ENCODE peak calls at places on chromosomes 1 and 21, in nine cellular contexts. One of them, this sample, is unnamed.

GRCh38 chr1:108865316-108865910 is 8.5 kb upstream of the AKNAD1 start:
- DNase-seq in epithelial cell of esophagus: peak; percentile 36
- DNase-seq in fibroblast of mammary gland: no peak
- DNase-seq in heart right ventricle: no peak
- DNase-seq in A549: no peak
- DNase-seq in OCI-LY7: no peak
- DNase-seq in pancreas: no peak
- DNase-seq in dorsolateral prefrontal cortex: no peak
- DNase-seq in AG10803: no peak
- DNase-seq in this sample: no peak

GRCh38 chr1:94081566-94082344 is 39.2 kb downstream of the ABCA4 start:
- DNase-seq in epithelial cell of esophagus: peak; percentile 98
- DNase-seq in fibroblast of mammary gland: peak; percentile 94
- DNase-seq in heart right ventricle: no peak
- DNase-seq in A549: peak; percentile 23
- DNase-seq in OCI-LY7: no peak
- DNase-seq in pancreas: no peak
- DNase-seq in dorsolateral prefrontal cortex: no peak
- DNase-seq in AG10803: peak; percentile 93
- DNase-seq in this sample: no peak

GRCh38 chr1:114828251-114828650 is 26.4 kb upstream of the SYCP1 start:
- DNase-seq in epithelial cell of esophagus: peak; percentile 74
- DNase-seq in fibroblast of mammary gland: peak; percentile 29
- DNase-seq in heart right ventricle: no peak
- DNase-seq in A549: no peak
- DNase-seq in OCI-LY7: no peak
- DNase-seq in pancreas: no peak
- DNase-seq in dorsolateral prefrontal cortex: no peak
- DNase-seq in AG10803: no peak
- DNase-seq in this sample: no peak

GRCh38 chr1:9849691-9850441 is 26.1 kb upstream of the CLSTN1 start:
- DNase-seq in epithelial cell of esophagus: no peak
- DNase-seq in fibroblast of mammary gland: no peak
- DNase-seq in heart right ventricle: no peak
- DNase-seq in A549: no peak
- DNase-seq in OCI-LY7: peak; percentile 97
- DNase-seq in pancreas: no peak
- DNase-seq in dorsolateral prefrontal cortex: no peak
- DNase-seq in AG10803: no peak
- DNase-seq in this sample: no peak

GRCh38 chr1:103517380-103518047 is 8.0 kb upstream of the RNPC3 start:
- DNase-seq in epithelial cell of esophagus: peak; percentile 19
- DNase-seq in fibroblast of mammary gland: peak; percentile 45
- DNase-seq in heart right ventricle: no peak
- DNase-seq in A549: no peak
- DNase-seq in OCI-LY7: no peak
- DNase-seq in pancreas: no peak
- DNase-seq in dorsolateral prefrontal cortex: no peak
- DNase-seq in AG10803: peak; percentile 3
- DNase-seq in this sample: no peak

GRCh38 chr1:162165528-162165927 is 96.0 kb downstream of the NOS1AP start:
- DNase-seq in epithelial cell of esophagus: no peak
- DNase-seq in fibroblast of mammary gland: no peak
- DNase-seq in heart right ventricle: no peak
- DNase-seq in A549: no peak
- DNase-seq in OCI-LY7: no peak
- DNase-seq in pancreas: no peak
- DNase-seq in dorsolateral prefrontal cortex: no peak
- DNase-seq in AG10803: no peak
- DNase-seq in this sample: no peak

GRCh38 chr21:36429672-36430546 is 44.7 kb downstream of the CHAF1B start:
- DNase-seq in epithelial cell of esophagus: peak; percentile 100
- DNase-seq in fibroblast of mammary gland: peak; percentile 99
- DNase-seq in heart right ventricle: peak; percentile 64
- DNase-seq in A549: peak; percentile 95
- DNase-seq in OCI-LY7: no peak
- DNase-seq in pancreas: peak; percentile 69
- DNase-seq in dorsolateral prefrontal cortex: no peak
- DNase-seq in AG10803: peak; percentile 95
- DNase-seq in this sample: peak; percentile 85

GRCh38 chr1:182968151-182968741 is 15.3 kb upstream of the SHCBP1L start:
- DNase-seq in epithelial cell of esophagus: peak; percentile 65
- DNase-seq in fibroblast of mammary gland: no peak
- DNase-seq in heart right ventricle: no peak
- DNase-seq in A549: no peak
- DNase-seq in OCI-LY7: no peak
- DNase-seq in pancreas: no peak
- DNase-seq in dorsolateral prefrontal cortex: no peak
- DNase-seq in AG10803: no peak
- DNase-seq in this sample: no peak

GRCh38 chr1:33370286-33370685 is 49.4 kb upstream of the A3GALT2 start:
- DNase-seq in epithelial cell of esophagus: no peak
- DNase-seq in fibroblast of mammary gland: peak; percentile 71
- DNase-seq in heart right ventricle: peak; percentile 47
- DNase-seq in A549: no peak
- DNase-seq in OCI-LY7: no peak
- DNase-seq in pancreas: no peak
- DNase-seq in dorsolateral prefrontal cortex: no peak
- DNase-seq in AG10803: peak; percentile 90
- DNase-seq in this sample: no peak

GRCh38 chr1:30033276-30034104 is 689.9 kb downstream of the MATN1 start:
- DNase-seq in epithelial cell of esophagus: no peak
- DNase-seq in fibroblast of mammary gland: no peak
- DNase-seq in heart right ventricle: no peak
- DNase-seq in A549: no peak
- DNase-seq in OCI-LY7: no peak
- DNase-seq in pancreas: no peak
- DNase-seq in dorsolateral prefrontal cortex: no peak
- DNase-seq in AG10803: no peak
- DNase-seq in this sample: no peak

GRCh38 chr1:39089811-39090519 is 63.8 kb downstream of the NDUFS5 start:
- DNase-seq in epithelial cell of esophagus: no peak
- DNase-seq in fibroblast of mammary gland: peak; percentile 23
- DNase-seq in heart right ventricle: no peak
- DNase-seq in A549: no peak
- DNase-seq in OCI-LY7: no peak
- DNase-seq in pancreas: no peak
- DNase-seq in dorsolateral prefrontal cortex: no peak
- DNase-seq in AG10803: peak; percentile 55
- DNase-seq in this sample: no peak

GRCh38 chr1:240484804-240485441 is 127.0 kb downstream of the GREM2 start:
- DNase-seq in epithelial cell of esophagus: no peak
- DNase-seq in fibroblast of mammary gland: no peak
- DNase-seq in heart right ventricle: no peak
- DNase-seq in A549: no peak
- DNase-seq in OCI-LY7: no peak
- DNase-seq in pancreas: no peak
- DNase-seq in dorsolateral prefrontal cortex: no peak
- DNase-seq in AG10803: no peak
- DNase-seq in this sample: no peak

GRCh38 chr1:11590395-11590794 is 63.8 kb downstream of the FBXO2 start:
- DNase-seq in epithelial cell of esophagus: no peak
- DNase-seq in fibroblast of mammary gland: no peak
- DNase-seq in heart right ventricle: no peak
- DNase-seq in A549: no peak
- DNase-seq in OCI-LY7: peak; percentile 14
- DNase-seq in pancreas: no peak
- DNase-seq in dorsolateral prefrontal cortex: no peak
- DNase-seq in AG10803: no peak
- DNase-seq in this sample: no peak

GRCh38 chr1:39173119-39173994 is 31.1 kb upstream of the MACF1 start:
- DNase-seq in epithelial cell of esophagus: no peak
- DNase-seq in fibroblast of mammary gland: no peak
- DNase-seq in heart right ventricle: no peak
- DNase-seq in A549: no peak
- DNase-seq in OCI-LY7: no peak
- DNase-seq in pancreas: no peak
- DNase-seq in dorsolateral prefrontal cortex: no peak
- DNase-seq in AG10803: peak; percentile 59
- DNase-seq in this sample: no peak

GRCh38 chr1:200958597-200958996 is 63.9 kb downstream of the INAVA start:
- DNase-seq in epithelial cell of esophagus: no peak
- DNase-seq in fibroblast of mammary gland: no peak
- DNase-seq in heart right ventricle: no peak
- DNase-seq in A549: no peak
- DNase-seq in OCI-LY7: no peak
- DNase-seq in pancreas: peak; percentile 10
- DNase-seq in dorsolateral prefrontal cortex: no peak
- DNase-seq in AG10803: no peak
- DNase-seq in this sample: peak; percentile 29

DNA sequence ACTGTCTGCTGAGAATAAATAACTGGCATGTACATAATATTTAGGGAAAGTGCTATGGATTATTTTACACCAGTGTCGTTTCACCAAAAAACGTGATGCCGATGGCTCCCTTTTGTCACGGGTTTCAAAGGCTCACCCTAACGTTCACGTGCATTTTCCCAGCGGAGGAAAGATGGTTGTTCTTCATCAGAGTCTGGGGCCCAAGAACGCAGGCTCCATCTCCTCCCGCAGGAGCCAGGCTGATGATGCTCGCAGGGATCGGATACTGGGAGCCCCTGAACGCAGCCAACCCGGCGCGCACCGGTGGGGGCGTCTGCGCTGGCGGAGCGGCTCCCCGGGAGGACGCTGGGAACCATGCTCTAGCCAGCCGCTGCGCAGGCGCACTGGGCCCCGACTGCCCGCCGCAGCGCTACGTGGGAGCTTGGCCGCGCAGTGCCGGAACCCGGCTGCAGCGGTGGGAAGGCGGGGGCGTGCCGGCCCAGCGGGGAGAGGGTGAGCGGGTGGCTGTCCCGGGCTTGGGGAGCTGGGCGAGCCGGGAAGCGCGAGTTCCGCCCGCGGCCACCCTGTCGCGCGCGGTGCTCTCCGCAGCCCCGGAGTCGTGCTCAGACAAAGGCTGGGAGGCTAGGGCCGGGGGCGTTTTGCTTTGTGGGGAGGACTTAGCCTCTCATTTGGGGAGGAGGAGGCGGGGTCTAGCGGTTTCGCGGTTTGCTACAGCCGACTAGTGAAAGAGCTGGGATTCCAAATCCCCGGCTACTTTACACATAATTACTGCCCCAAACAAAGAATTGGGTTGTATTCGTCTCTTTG is at the start of gene ZFP69B:
- DNase-seq in epithelial cell of esophagus: peak; percentile 86
- DNase-seq in fibroblast of mammary gland: peak; percentile 88
- DNase-seq in heart right ventricle: peak; percentile 95
- DNase-seq in A549: peak; percentile 85
- DNase-seq in OCI-LY7: peak; percentile 95
- DNase-seq in pancreas: peak; percentile 99
- DNase-seq in dorsolateral prefrontal cortex: peak; percentile 89
- DNase-seq in AG10803: peak; percentile 90
- DNase-seq in this sample: peak; percentile 97
- TF ChIP-seq CTCF in epithelial cell of esophagus: no peak
- TF ChIP-seq CTCF in fibroblast of mammary gland: no peak
- TF ChIP-seq CTCF in heart right ventricle: no peak
- TF ChIP-seq CTCF in A549: no peak
- TF ChIP-seq CTCF in OCI-LY7: peak; percentile 19
- TF ChIP-seq CTCF in pancreas: no peak
- TF ChIP-seq CTCF in dorsolateral prefrontal cortex: peak; percentile 24
- TF ChIP-seq CTCF in AG10803: peak; percentile 2
- TF ChIP-seq CTCF in this sample: no peak

GRCh38 chr1:226736908-226737818 is 1.9 kb downstream of the ITPKB start:
- DNase-seq in epithelial cell of esophagus: peak; percentile 59
- DNase-seq in fibroblast of mammary gland: peak; percentile 15
- DNase-seq in heart right ventricle: peak; percentile 49
- DNase-seq in A549: no peak
- DNase-seq in OCI-LY7: peak; percentile 83
- DNase-seq in pancreas: peak; percentile 65
- DNase-seq in dorsolateral prefrontal cortex: peak; percentile 69
- DNase-seq in AG10803: peak; percentile 35
- DNase-seq in this sample: peak; percentile 92
- H3K4me3 ChIP-seq in epithelial cell of esophagus: peak overlapping the region; percentile 63
- H3K4me3 ChIP-seq in fibroblast of mammary gland: peak overlapping the region; percentile 60
- H3K4me3 ChIP-seq in heart right ventricle: peak overlapping the region; percentile 75
- H3K4me3 ChIP-seq in A549: peak overlapping the region; percentile 58
- H3K4me3 ChIP-seq in OCI-LY7: peak overlapping the region; percentile 83
- H3K4me3 ChIP-seq in pancreas: peak overlapping the region; percentile 69
- H3K4me3 ChIP-seq in dorsolateral prefrontal cortex: peak overlapping the region; percentile 84
- H3K4me3 ChIP-seq in AG10803: peak overlapping the region; percentile 62
- H3K4me3 ChIP-seq in this sample: peak overlapping the region; percentile 98

DNA sequence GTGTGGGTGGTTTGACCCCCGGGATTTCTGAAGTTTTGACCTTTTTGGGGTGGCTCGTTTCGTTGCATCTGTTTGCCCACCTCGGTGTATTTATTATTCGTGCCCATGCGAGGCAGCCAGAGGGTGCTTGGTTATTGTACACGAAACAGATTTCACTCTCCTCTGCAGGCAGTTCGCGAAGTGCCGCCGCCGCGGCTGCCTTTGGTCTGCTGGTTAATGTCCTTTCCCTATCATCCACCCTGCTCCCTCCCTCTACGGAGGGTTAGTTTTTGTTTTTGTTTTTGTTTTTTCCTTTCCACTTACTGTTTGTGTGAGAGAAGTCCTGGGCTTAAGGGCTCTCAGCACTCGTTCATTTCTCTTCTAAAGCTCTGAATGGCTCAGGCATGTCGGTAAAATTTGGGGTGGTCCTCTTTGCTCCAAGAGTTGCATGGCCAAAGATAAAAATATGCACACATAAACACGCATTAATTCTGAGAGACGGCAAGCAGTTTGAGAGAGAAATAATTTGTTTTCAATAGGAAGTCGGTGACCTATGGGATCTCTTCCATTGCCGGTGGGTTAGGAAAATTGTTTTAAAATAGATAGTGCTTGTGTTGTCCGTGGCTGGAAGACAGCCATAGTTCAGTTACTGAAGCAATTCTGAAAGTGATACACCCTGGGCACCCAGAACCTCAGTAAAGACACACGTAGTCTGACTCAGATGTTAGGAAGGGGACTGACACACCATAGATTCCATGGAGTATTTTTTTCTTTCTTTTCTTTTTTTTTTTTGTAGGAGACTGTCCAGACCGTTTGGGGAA is 1.2 kb downstream of the C1orf21 start:
- DNase-seq in epithelial cell of esophagus: peak; percentile 90
- DNase-seq in fibroblast of mammary gland: peak; percentile 87
- DNase-seq in heart right ventricle: peak; percentile 53
- DNase-seq in A549: no peak
- DNase-seq in OCI-LY7: no peak
- DNase-seq in pancreas: peak; percentile 76
- DNase-seq in dorsolateral prefrontal cortex: no peak
- DNase-seq in AG10803: peak; percentile 88
- DNase-seq in this sample: peak; percentile 79
- TF ChIP-seq CTCF in epithelial cell of esophagus: peak; percentile 13
- TF ChIP-seq CTCF in fibroblast of mammary gland: no peak
- TF ChIP-seq CTCF in heart right ventricle: no peak
- TF ChIP-seq CTCF in A549: no peak
- TF ChIP-seq CTCF in OCI-LY7: no peak
- TF ChIP-seq CTCF in pancreas: no peak
- TF ChIP-seq CTCF in dorsolateral prefrontal cortex: no peak
- TF ChIP-seq CTCF in AG10803: no peak
- TF ChIP-seq CTCF in this sample: no peak

GRCh38 chr1:237565236-237565635 is 325.5 kb downstream of the ZP4 start:
- DNase-seq in epithelial cell of esophagus: no peak
- DNase-seq in fibroblast of mammary gland: no peak
- DNase-seq in heart right ventricle: no peak
- DNase-seq in A549: no peak
- DNase-seq in OCI-LY7: no peak
- DNase-seq in pancreas: no peak
- DNase-seq in dorsolateral prefrontal cortex: no peak
- DNase-seq in AG10803: no peak
- DNase-seq in this sample: no peak
- H3K4me3 ChIP-seq in epithelial cell of esophagus: no peak overlapping the region
- H3K4me3 ChIP-seq in fibroblast of mammary gland: no peak overlapping the region
- H3K4me3 ChIP-seq in heart right ventricle: no peak overlapping the region
- H3K4me3 ChIP-seq in A549: no peak overlapping the region
- H3K4me3 ChIP-seq in OCI-LY7: no peak overlapping the region
- H3K4me3 ChIP-seq in pancreas: no peak overlapping the region
- H3K4me3 ChIP-seq in dorsolateral prefrontal cortex: no peak overlapping the region
- H3K4me3 ChIP-seq in AG10803: no peak overlapping the region
- H3K4me3 ChIP-seq in this sample: no peak overlapping the region

This sample was measured in spleen.